ENCODE peak calls at places on chromosomes 5 and 9, in four cellular contexts. O, S, N and L are unnamed samples. For H3K36me3, the result is how much of the 10 kb centered on the place peaks cover.

GRCh38 chr5:133610489-133611356 is 1.6 kb downstream of the FSTL4 start:
- DNase-seq in O (peak), S (peak), N (peak), L (peak)

GRCh38 chr5:149732500-149733128 is 2.5 kb downstream of the PPARGC1B start:
- DNase-seq in O (no peak), S (peak), N (no peak), L (peak)

GRCh38 chr9:127793093-127793708 is 7.4 kb downstream of the CDK9 start:
- DNase-seq in O (no peak), S (no peak), N (no peak), L (no peak)

GRCh38 chr5:19608434-19608833 is 379.6 kb downstream of the CDH18 start:
- DNase-seq in O (no peak), S (peak), N (no peak), L (no peak)

GRCh38 chr5:127392762-127393161 is 102.2 kb downstream of the MEGF10 start:
- DNase-seq in O (no peak), S (no peak), N (no peak), L (no peak)

GRCh38 chr5:17907094-17907493 is 272.8 kb downstream of the TAF11L14 start:
- DNase-seq in O (no peak), S (no peak), N (no peak), L (no peak)

GRCh38 chr5:107516452-107517184 is 154.1 kb downstream of the EFNA5 start:
- DNase-seq in O (no peak), S (no peak), N (no peak), L (no peak)

GRCh38 chr5:180623411-180623834 is 26.0 kb downstream of the FLT4 start:
- DNase-seq in O (no peak), S (no peak), N (no peak), L (no peak)

GRCh38 chr9:100492952-100493351 is 20.0 kb downstream of the TMEFF1 start:
- DNase-seq in O (no peak), S (no peak), N (no peak), L (no peak)

GRCh38 chr5:67021522-67022316 is 174.9 kb downstream of the CD180 start:
- DNase-seq in O (no peak), S (no peak), N (no peak), L (peak)

GRCh38 chr5:173065155-173065554 is 9.0 kb downstream of the CREBRF start:
- DNase-seq in O (no peak), S (no peak), N (no peak), L (no peak)

GRCh38 chr9:131227112-131228058 is 48.9 kb downstream of the FAM78A start:
- DNase-seq in O (no peak), S (no peak), N (no peak), L (peak)
- H3K36me3 ChIP-seq in O (half or more), S (under half), N (under half), L (under half)

DNA sequence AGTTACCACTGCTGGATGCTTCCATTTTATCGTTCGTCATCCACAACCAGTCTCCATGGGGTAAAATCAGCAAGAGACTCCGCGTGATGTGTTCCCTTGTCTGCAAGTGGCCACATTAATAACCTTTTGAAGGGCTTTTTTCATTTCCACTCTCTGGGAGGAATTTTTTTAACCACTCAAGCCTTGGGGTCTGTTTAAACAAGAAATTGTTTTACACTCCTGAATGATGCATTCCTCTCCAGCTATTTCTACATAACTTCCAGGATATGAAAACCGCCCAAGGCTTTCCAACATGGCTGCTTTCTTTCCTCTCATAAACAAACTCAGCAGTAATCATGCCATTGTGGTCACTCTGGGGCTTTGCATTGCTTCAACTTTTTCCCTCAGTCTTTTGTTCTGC is 217.2 kb upstream of the DAPK1 start:
- DNase-seq in O (no peak), S (no peak), N (no peak), L (no peak)
- H2BK5ac ChIP-seq in O (no peak), S (no peak), N (no peak), L (no peak)

DNA sequence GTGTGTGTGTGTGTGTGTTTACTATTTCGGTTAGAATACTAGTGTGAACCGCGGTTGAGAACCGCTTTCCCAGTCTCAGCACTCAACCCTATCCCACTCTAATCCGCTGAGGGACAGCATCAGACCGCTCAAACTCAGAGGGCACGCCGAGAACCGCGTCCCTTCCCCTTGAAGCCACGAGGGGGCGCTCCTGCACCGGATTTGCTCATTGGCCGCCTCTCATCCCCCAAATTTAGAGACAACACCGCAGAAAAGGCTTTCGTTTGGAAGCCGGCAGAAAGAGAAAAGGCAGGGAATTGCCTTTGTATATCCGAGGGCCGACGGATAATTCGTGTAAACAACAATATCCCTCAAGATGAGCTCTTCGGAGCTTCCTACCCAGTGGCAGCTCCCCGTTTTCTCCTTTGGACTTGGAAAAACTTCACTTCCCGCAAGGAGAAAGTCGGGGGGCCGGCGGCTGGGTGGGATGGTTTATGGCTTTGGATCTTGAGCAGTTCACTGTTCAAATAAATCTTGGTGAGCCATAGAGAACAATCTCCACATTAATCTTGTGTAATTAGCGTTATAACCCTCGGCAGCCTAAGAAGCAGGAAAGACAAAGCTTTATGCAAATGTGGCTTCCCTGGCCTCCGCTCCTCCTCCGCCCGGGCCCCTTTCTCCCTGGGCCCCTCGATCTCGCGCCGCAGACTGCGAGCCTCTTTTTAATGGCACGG is 296.7 kb downstream of the PARP8 start:
- DNase-seq in O (peak), S (peak), N (peak), L (peak)
- H3K4me3 ChIP-seq in O (peak), S (peak), N (peak), L (no peak)

DNA sequence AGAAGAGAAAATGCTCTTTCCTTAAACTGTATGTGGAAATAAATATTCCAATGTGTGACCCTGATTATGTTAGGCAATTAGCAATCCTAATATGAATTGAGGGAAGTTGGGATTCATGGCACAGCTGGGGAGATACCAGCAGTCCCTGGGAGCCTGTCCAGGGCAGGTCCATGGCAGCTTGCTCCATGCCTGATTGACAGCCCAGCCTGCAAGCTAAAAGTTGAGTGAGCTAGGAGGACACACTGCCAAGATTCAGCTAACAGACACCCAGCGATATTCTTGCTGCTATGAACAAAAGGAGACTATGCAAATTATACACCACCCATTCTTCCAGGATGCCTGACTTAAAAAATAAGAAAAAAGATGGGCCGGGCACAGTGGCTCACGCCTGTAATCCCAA is 6.2 kb downstream of the TGFBI start:
- DNase-seq in O (no peak), S (no peak), N (no peak), L (no peak)
- H3K36me3 ChIP-seq in O (under half), S (under half), N (under half), L (half or more)